ENCODE peak calls at places on chromosomes 5 and 9, in nine cellular contexts. S, I, H, G, B, N, T, M and F are unnamed samples.

GRCh38 chr9:138104251-138105122 is 226.9 kb downstream of the CACNA1B start:
- DNase-seq in S (no peak), I (no peak), H (no peak), G (no peak), B (no peak), N (peak), T (no peak), M (no peak), F (no peak)

GRCh38 chr9:95605826-95606555 is 89.2 kb upstream of the PTCH1 start:
- DNase-seq in S (no peak), I (no peak), H (no peak), G (no peak), B (no peak), N (no peak), T (no peak), M (peak), F (no peak)

GRCh38 chr5:152142845-152143469 is 218.3 kb upstream of the GLRA1 start:
- DNase-seq in S (no peak), I (peak), H (peak), G (peak), B (peak), N (peak), T (peak), M (peak), F (peak)

GRCh38 chr9:131270171-131271015 is 5.9 kb downstream of the FAM78A start:
- DNase-seq in S (no peak), I (no peak), H (no peak), G (no peak), B (no peak), N (peak), T (peak), M (no peak), F (peak)

GRCh38 chr9:35563791-35564197 is 41.3 kb upstream of the TESK1 start:
- DNase-seq in S (no peak), I (peak), H (peak), G (no peak), B (no peak), N (no peak), T (peak), M (no peak), F (no peak)

GRCh38 chr9:134324359-134325095 is 1.7 kb upstream of the RXRA start:
- DNase-seq in S (no peak), I (no peak), H (peak), G (no peak), B (no peak), N (no peak), T (peak), M (no peak), F (no peak)

GRCh38 chr9:78296208-78296892 is 575 bp upstream of the PSAT1 start:
- DNase-seq in S (no peak), I (no peak), H (peak), G (peak), B (peak), N (no peak), T (peak), M (peak), F (peak)

GRCh38 chr5:58868931-58869330 is 286.1 kb downstream of the RAB3C start:
- DNase-seq in S (no peak), I (no peak), H (no peak), G (no peak), B (no peak), N (no peak), T (no peak), M (no peak), F (no peak)

GRCh38 chr9:79645110-79645509 is 73.3 kb downstream of the TLE4 start:
- DNase-seq in S (no peak), I (no peak), H (no peak), G (no peak), B (no peak), N (no peak), T (no peak), M (no peak), F (no peak)

GRCh38 chr9:93129691-93130500 is 4.2 kb downstream of the NINJ1 start:
- DNase-seq in S (no peak), I (no peak), H (no peak), G (no peak), B (no peak), N (no peak), T (no peak), M (no peak), F (no peak)

GRCh38 chr5:77180167-77181081 is 30.1 kb upstream of the PDE8B start:
- DNase-seq in S (no peak), I (no peak), H (no peak), G (peak), B (no peak), N (peak), T (peak), M (peak), F (no peak)

GRCh38 chr5:51380603-51381207 is 2.5 kb upstream of the ISL1 start:
- DNase-seq in S (no peak), I (no peak), H (no peak), G (no peak), B (no peak), N (no peak), T (no peak), M (peak), F (no peak)

GRCh38 chr5:176596689-176597416 is 13.1 kb downstream of the GPRIN1 start:
- DNase-seq in S (no peak), I (peak), H (peak), G (peak), B (peak), N (peak), T (no peak), M (no peak), F (peak)

GRCh38 chr5:56356121-56356875 is 123.2 kb upstream of the ANKRD55 start:
- DNase-seq in S (no peak), I (no peak), H (no peak), G (no peak), B (no peak), N (no peak), T (no peak), M (no peak), F (no peak)

GRCh38 chr5:54254482-54255198 is 55.7 kb downstream of the ARL15 start:
- DNase-seq in S (no peak), I (no peak), H (no peak), G (peak), B (no peak), N (no peak), T (peak), M (peak), F (no peak)

GRCh38 chr5:145737578-145737977 is 97.6 kb downstream of the PRELID2 start:
- DNase-seq in S (no peak), I (no peak), H (no peak), G (no peak), B (no peak), N (no peak), T (no peak), M (no peak), F (no peak)

GRCh38 chr9:84823426-84824271 is 154.1 kb downstream of the NTRK2 start:
- DNase-seq in S (no peak), I (no peak), H (no peak), G (peak), B (no peak), N (no peak), T (no peak), M (no peak), F (no peak)

GRCh38 chr9:89792189-89793123 is 187.6 kb downstream of the GADD45G start:
- DNase-seq in S (no peak), I (no peak), H (no peak), G (no peak), B (no peak), N (no peak), T (no peak), M (no peak), F (no peak)

GRCh38 chr9:137064027-137064879 is 6.1 kb downstream of the SAPCD2 start:
- DNase-seq in S (no peak), I (peak), H (peak), G (peak), B (peak), N (peak), T (peak), M (no peak), F (peak)

GRCh38 chr5:134975078-134975715 is 7.5 kb downstream of the CATSPER3 start:
- DNase-seq in S (no peak), I (no peak), H (peak), G (no peak), B (no peak), N (no peak), T (no peak), M (no peak), F (no peak)

GRCh38 chr5:134131165-134131564 is 16.7 kb downstream of the TCF7 start:
- DNase-seq in S (no peak), I (no peak), H (no peak), G (no peak), B (no peak), N (no peak), T (peak), M (no peak), F (no peak)

GRCh38 chr5:149666212-149666852 is 63.8 kb upstream of the PPARGC1B start:
- DNase-seq in S (no peak), I (no peak), H (peak), G (peak), B (no peak), N (no peak), T (peak), M (no peak), F (no peak)

GRCh38 chr5:179346401-179346800 is 1.1 kb upstream of the ADAMTS2 start:
- DNase-seq in S (no peak), I (no peak), H (no peak), G (no peak), B (no peak), N (no peak), T (peak), M (no peak), F (no peak)

GRCh38 chr9:132182609-132183073 is 20.8 kb downstream of the NTNG2 start:
- DNase-seq in S (no peak), I (no peak), H (no peak), G (no peak), B (no peak), N (no peak), T (no peak), M (peak), F (no peak)

GRCh38 chr9:81861644-81862043 is 66.6 kb upstream of the SPATA31D4 start:
- DNase-seq in S (no peak), I (no peak), H (peak), G (peak), B (no peak), N (no peak), T (no peak), M (no peak), F (no peak)

GRCh38 chr9:33228606-33229005 is 11.4 kb upstream of the SPINK4 start:
- DNase-seq in S (no peak), I (no peak), H (no peak), G (no peak), B (no peak), N (no peak), T (no peak), M (no peak), F (no peak)

GRCh38 chr5:31995011-31995410 is 179.1 kb downstream of the GOLPH3 start:
- DNase-seq in S (no peak), I (no peak), H (no peak), G (no peak), B (no peak), N (no peak), T (no peak), M (no peak), F (no peak)

GRCh38 chr9:34332370-34332964 is 3.1 kb downstream of the NUDT2 start:
- DNase-seq in S (no peak), I (no peak), H (peak), G (peak), B (no peak), N (no peak), T (no peak), M (peak), F (no peak)

GRCh38 chr9:14417230-14417629 is 103.3 kb upstream of the NFIB start:
- DNase-seq in S (no peak), I (no peak), H (peak), G (peak), B (no peak), N (no peak), T (no peak), M (no peak), F (no peak)

GRCh38 chr9:135500071-135500524 is 384 bp upstream of the MRPS2 start:
- DNase-seq in S (no peak), I (no peak), H (no peak), G (no peak), B (no peak), N (no peak), T (no peak), M (no peak), F (no peak)

GRCh38 chr5:35803221-35803651 is 53.5 kb upstream of the IL7R start:
- DNase-seq in S (no peak), I (no peak), H (peak), G (peak), B (no peak), N (no peak), T (peak), M (peak), F (no peak)

GRCh38 chr5:33401482-33402390 is 39.0 kb upstream of the TARS1 start:
- DNase-seq in S (no peak), I (no peak), H (peak), G (peak), B (no peak), N (no peak), T (no peak), M (no peak), F (no peak)

GRCh38 chr5:74952406-74952805 is 86.2 kb upstream of the FAM169A start:
- DNase-seq in S (no peak), I (no peak), H (no peak), G (no peak), B (no peak), N (no peak), T (no peak), M (no peak), F (no peak)

GRCh38 chr5:53331463-53331862 is 149.0 kb upstream of the FST start:
- DNase-seq in S (no peak), I (no peak), H (peak), G (peak), B (no peak), N (no peak), T (no peak), M (no peak), F (no peak)

GRCh38 chr9:108168451-108168850 is 678.9 kb upstream of the KLF4 start:
- DNase-seq in S (no peak), I (no peak), H (peak), G (peak), B (no peak), N (no peak), T (no peak), M (no peak), F (no peak)

GRCh38 chr5:159444441-159445082 is 114.3 kb upstream of the IL12B start:
- DNase-seq in S (no peak), I (no peak), H (peak), G (peak), B (no peak), N (peak), T (no peak), M (peak), F (no peak)

GRCh38 chr5:56698463-56699381 is 116.6 kb upstream of the MAP3K1 start:
- DNase-seq in S (no peak), I (no peak), H (no peak), G (no peak), B (no peak), N (no peak), T (no peak), M (no peak), F (no peak)

GRCh38 chr9:19154135-19154612 is 26.9 kb upstream of the PLIN2 start:
- DNase-seq in S (no peak), I (no peak), H (peak), G (peak), B (no peak), N (no peak), T (peak), M (no peak), F (no peak)